ENCODE peak calls at places on chromosomes 1 and 21, in six cellular contexts. R is left ventricle myocardium inferior; P is MCF 10A; Q is HCT116; J is activated CD4-positive, alpha-beta T cell treated with anti-CD3 and anti-CD28 coated beads, Interleukin-2, amount 10 ng/mL, durations not matched to agents 24 days and 14 days; K is fibroblast of mammary gland. X is an unnamed sample.

GRCh38 chr21:29238052-29238966 is 60.4 kb upstream of the BACH1 start:
- DNase-seq in R (no peak), P (peak; percentile 55), Q (no peak), J (no peak), K (peak; percentile 68), X (no peak)

GRCh38 chr1:25754421-25755195 is 45.4 kb upstream of the SELENON start:
- DNase-seq in R (no peak), P (no peak), Q (no peak), J (no peak), K (no peak), X (no peak)

GRCh38 chr1:184615301-184615700 is 139.4 kb downstream of the EDEM3 start:
- DNase-seq in R (no peak), P (no peak), Q (no peak), J (no peak), K (no peak), X (peak; percentile 37)

GRCh38 chr1:92882817-92883216 is 51.0 kb downstream of the RPL5 start:
- DNase-seq in R (no peak), P (no peak), Q (no peak), J (peak; percentile 77), K (no peak), X (peak; percentile 32)

GRCh38 chr1:44131411-44131810 is 10.0 kb downstream of the KLF18 start:
- DNase-seq in R (no peak), P (no peak), Q (no peak), J (no peak), K (no peak), X (no peak)

GRCh38 chr1:25896266-25896665 is 10.0 kb downstream of the STMN1 start:
- DNase-seq in R (no peak), P (no peak), Q (no peak), J (no peak), K (no peak), X (no peak)

GRCh38 chr1:115314111-115314510 is 23.9 kb downstream of the NGF start:
- DNase-seq in R (no peak), P (no peak), Q (no peak), J (no peak), K (no peak), X (no peak)

GRCh38 chr1:247373721-247374141 is 42.1 kb upstream of the ZNF496 start:
- DNase-seq in R (peak; percentile 41), P (peak; percentile 70), Q (no peak), J (peak; percentile 85), K (peak; percentile 50), X (peak; percentile 85)

GRCh38 chr1:226736908-226737818 is 1.9 kb downstream of the ITPKB start:
- DNase-seq in R (peak; percentile 39), P (no peak), Q (no peak), J (peak; percentile 86), K (peak; percentile 15), X (peak; percentile 48)

GRCh38 chr1:203428981-203429599 is 46.5 kb upstream of the PRELP start:
- DNase-seq in R (no peak), P (no peak), Q (no peak), J (no peak), K (no peak), X (no peak)

GRCh38 chr1:109959974-109960744 is 24.4 kb upstream of the AHCYL1 start:
- DNase-seq in R (no peak), P (peak; percentile 58), Q (no peak), J (no peak), K (peak; percentile 79), X (no peak)

GRCh38 chr1:233959971-233960710 is 55.7 kb downstream of the SLC35F3 start:
- DNase-seq in R (no peak), P (no peak), Q (no peak), J (no peak), K (no peak), X (no peak)

GRCh38 chr21:21007606-21008005 is 9.4 kb downstream of the NCAM2 start:
- DNase-seq in R (no peak), P (no peak), Q (no peak), J (no peak), K (no peak), X (no peak)

GRCh38 chr1:58768971-58769808 is 14.7 kb downstream of the JUN start:
- DNase-seq in R (peak; percentile 83), P (peak; percentile 78), Q (no peak), J (peak; percentile 82), K (peak; percentile 74), X (peak; percentile 72)

GRCh38 chr1:48767957-48768510 is 8.7 kb downstream of the BEND5 start:
- DNase-seq in R (no peak), P (no peak), Q (no peak), J (no peak), K (no peak), X (no peak)

GRCh38 chr1:107964397-107965111 is 426 bp downstream of the VAV3 start:
- DNase-seq in R (no peak), P (peak; percentile 15), Q (no peak), J (peak; percentile 75), K (no peak), X (peak; percentile 26)

GRCh38 chr1:115545791-115546733 is 95.7 kb upstream of the VANGL1 start:
- DNase-seq in R (no peak), P (peak; percentile 84), Q (peak; percentile 76), J (no peak), K (peak; percentile 91), X (no peak)

GRCh38 chr1:186236921-186237320 is 138.1 kb downstream of the TPR start:
- DNase-seq in R (no peak), P (peak; percentile 96), Q (peak; percentile 62), J (no peak), K (peak; percentile 95), X (no peak)

GRCh38 chr1:183676515-183677189 is 23.5 kb upstream of the APOBEC4 start:
- DNase-seq in R (no peak), P (peak; percentile 37), Q (no peak), J (no peak), K (peak; percentile 78), X (no peak)

GRCh38 chr1:50332941-50333594 is 90.2 kb downstream of the DMRTA2 start:
- DNase-seq in R (peak; percentile 59), P (peak; percentile 40), Q (no peak), J (peak; percentile 86), K (peak; percentile 43), X (peak; percentile 24)

GRCh38 chr1:18037651-18038050 is 69.9 kb upstream of the IGSF21 start:
- DNase-seq in R (no peak), P (no peak), Q (no peak), J (no peak), K (no peak), X (no peak)

GRCh38 chr1:64974288-64974825 is 8.0 kb upstream of the JAK1 start:
- DNase-seq in R (no peak), P (no peak), Q (no peak), J (no peak), K (no peak), X (no peak)

GRCh38 chr1:56517404-56518130 is 61.8 kb downstream of the PLPP3 start:
- DNase-seq in R (no peak), P (no peak), Q (no peak), J (no peak), K (no peak), X (no peak)

GRCh38 chr1:117622726-117623125 is 16.9 kb downstream of the TENT5C start:
- DNase-seq in R (no peak), P (no peak), Q (no peak), J (no peak), K (no peak), X (no peak)

GRCh38 chr1:191857600-191857999 is 300.7 kb upstream of the RGS18 start:
- DNase-seq in R (no peak), P (no peak), Q (no peak), J (no peak), K (no peak), X (no peak)

GRCh38 chr1:166789286-166789685 is 50.0 kb upstream of the POGK start:
- DNase-seq in R (no peak), P (peak; percentile 81), Q (no peak), J (no peak), K (no peak), X (no peak)

GRCh38 chr1:27536767-27537166 is 46.8 kb upstream of the WASF2 start:
- DNase-seq in R (peak; percentile 73), P (peak; percentile 64), Q (no peak), J (no peak), K (peak; percentile 77), X (no peak)

GRCh38 chr1:86370627-86371026 is 25.5 kb downstream of the ODF2L start:
- DNase-seq in R (no peak), P (no peak), Q (no peak), J (no peak), K (peak; percentile 50), X (no peak)

GRCh38 chr1:46616277-46617107 is at the start of gene MOB3C:
- DNase-seq in R (peak; percentile 91), P (peak; percentile 77), Q (no peak), J (peak; percentile 91), K (peak; percentile 75), X (peak; percentile 94)

GRCh38 chr1:228276901-228277490 is 69.2 kb downstream of the OBSCN start:
- DNase-seq in R (peak; percentile 15), P (no peak), Q (no peak), J (no peak), K (no peak), X (no peak)

GRCh38 chr1:70864302-70864701 is 183.3 kb downstream of the PTGER3 start:
- DNase-seq in R (no peak), P (no peak), Q (no peak), J (no peak), K (peak; percentile 54), X (no peak)

GRCh38 chr1:206112600-206113301 is 4.4 kb downstream of the AVPR1B start:
- DNase-seq in R (no peak), P (peak; percentile 55), Q (no peak), J (no peak), K (no peak), X (peak; percentile 7)

GRCh38 chr1:81329061-81329460 is 471.7 kb upstream of the ADGRL2 start:
- DNase-seq in R (no peak), P (no peak), Q (no peak), J (no peak), K (no peak), X (no peak)

GRCh38 chr1:234836045-234836681 is 226.2 kb upstream of the IRF2BP2 start:
- DNase-seq in R (no peak), P (no peak), Q (no peak), J (no peak), K (no peak), X (no peak)